ENCODE peak calls at places on chromosome 20, in nine cellular contexts. One of them, this sample, is unnamed.

GRCh38 chr20:47392015-47392720 is 35.7 kb upstream of the ZMYND8 start:
- DNase-seq in fibroblast of pulmonary artery: peak
- DNase-seq in bronchial epithelial cell: peak
- DNase-seq in GM06990: peak
- DNase-seq in breast epithelium: no peak
- DNase-seq in PC-3: peak
- DNase-seq in psoas muscle: no peak
- DNase-seq in nephron progenitor cell: no peak
- DNase-seq in CD8-positive, alpha-beta T cell: no peak
- DNase-seq in this sample: no peak

GRCh38 chr20:54429364-54429763 is 46.0 kb upstream of the DOK5 start:
- DNase-seq in fibroblast of pulmonary artery: no peak
- DNase-seq in bronchial epithelial cell: no peak
- DNase-seq in GM06990: no peak
- DNase-seq in breast epithelium: no peak
- DNase-seq in PC-3: no peak
- DNase-seq in psoas muscle: no peak
- DNase-seq in nephron progenitor cell: no peak
- DNase-seq in CD8-positive, alpha-beta T cell: no peak
- DNase-seq in this sample: no peak

GRCh38 chr20:64096535-64096934 is 10.8 kb downstream of the NPBWR2 start:
- DNase-seq in fibroblast of pulmonary artery: no peak
- DNase-seq in bronchial epithelial cell: no peak
- DNase-seq in GM06990: no peak
- DNase-seq in breast epithelium: no peak
- DNase-seq in PC-3: no peak
- DNase-seq in psoas muscle: no peak
- DNase-seq in nephron progenitor cell: no peak
- DNase-seq in CD8-positive, alpha-beta T cell: no peak
- DNase-seq in this sample: no peak

GRCh38 chr20:58906894-58907293 is 54.4 kb downstream of the GNAS start:
- DNase-seq in fibroblast of pulmonary artery: peak
- DNase-seq in bronchial epithelial cell: peak
- DNase-seq in GM06990: peak
- DNase-seq in breast epithelium: no peak
- DNase-seq in PC-3: peak
- DNase-seq in psoas muscle: no peak
- DNase-seq in nephron progenitor cell: no peak
- DNase-seq in CD8-positive, alpha-beta T cell: no peak
- DNase-seq in this sample: no peak

GRCh38 chr20:34180460-34181108 is 60.6 kb upstream of the ASIP start:
- DNase-seq in fibroblast of pulmonary artery: no peak
- DNase-seq in bronchial epithelial cell: peak
- DNase-seq in GM06990: no peak
- DNase-seq in breast epithelium: no peak
- DNase-seq in PC-3: peak
- DNase-seq in psoas muscle: no peak
- DNase-seq in nephron progenitor cell: peak
- DNase-seq in CD8-positive, alpha-beta T cell: no peak
- DNase-seq in this sample: no peak

GRCh38 chr20:58822175-58822574 is 28.5 kb downstream of the GNAS-AS1 start:
- DNase-seq in fibroblast of pulmonary artery: no peak
- DNase-seq in bronchial epithelial cell: no peak
- DNase-seq in GM06990: no peak
- DNase-seq in breast epithelium: no peak
- DNase-seq in PC-3: no peak
- DNase-seq in psoas muscle: peak
- DNase-seq in nephron progenitor cell: no peak
- DNase-seq in CD8-positive, alpha-beta T cell: no peak
- DNase-seq in this sample: no peak

GRCh38 chr20:20210943-20211273 is 157.0 kb upstream of the INSM1 start:
- DNase-seq in fibroblast of pulmonary artery: no peak
- DNase-seq in bronchial epithelial cell: no peak
- DNase-seq in GM06990: no peak
- DNase-seq in breast epithelium: no peak
- DNase-seq in PC-3: no peak
- DNase-seq in psoas muscle: no peak
- DNase-seq in nephron progenitor cell: no peak
- DNase-seq in CD8-positive, alpha-beta T cell: no peak
- DNase-seq in this sample: no peak

GRCh38 chr20:16528078-16528477 is 45.2 kb downstream of the KIF16B start:
- DNase-seq in fibroblast of pulmonary artery: peak
- DNase-seq in bronchial epithelial cell: peak
- DNase-seq in GM06990: no peak
- DNase-seq in breast epithelium: no peak
- DNase-seq in PC-3: peak
- DNase-seq in psoas muscle: peak
- DNase-seq in nephron progenitor cell: no peak
- DNase-seq in CD8-positive, alpha-beta T cell: no peak
- DNase-seq in this sample: no peak

GRCh38 chr20:7672551-7672950 is 267.7 kb downstream of the HAO1 start:
- DNase-seq in fibroblast of pulmonary artery: no peak
- DNase-seq in bronchial epithelial cell: no peak
- DNase-seq in GM06990: no peak
- DNase-seq in breast epithelium: no peak
- DNase-seq in PC-3: no peak
- DNase-seq in psoas muscle: no peak
- DNase-seq in nephron progenitor cell: no peak
- DNase-seq in CD8-positive, alpha-beta T cell: no peak
- DNase-seq in this sample: no peak

GRCh38 chr20:61584851-61585250 is 332.8 kb downstream of the CDH4 start:
- DNase-seq in fibroblast of pulmonary artery: no peak
- DNase-seq in bronchial epithelial cell: no peak
- DNase-seq in GM06990: no peak
- DNase-seq in breast epithelium: no peak
- DNase-seq in PC-3: no peak
- DNase-seq in psoas muscle: peak
- DNase-seq in nephron progenitor cell: no peak
- DNase-seq in CD8-positive, alpha-beta T cell: no peak
- DNase-seq in this sample: no peak

GRCh38 chr20:31693987-31694661 is 28.5 kb downstream of the BCL2L1 start:
- DNase-seq in fibroblast of pulmonary artery: no peak
- DNase-seq in bronchial epithelial cell: no peak
- DNase-seq in GM06990: no peak
- DNase-seq in breast epithelium: no peak
- DNase-seq in PC-3: peak
- DNase-seq in psoas muscle: no peak
- DNase-seq in nephron progenitor cell: no peak
- DNase-seq in CD8-positive, alpha-beta T cell: no peak
- DNase-seq in this sample: no peak

GRCh38 chr20:59149678-59150504 is 13.7 kb upstream of the ZNF831 start:
- DNase-seq in fibroblast of pulmonary artery: no peak
- DNase-seq in bronchial epithelial cell: no peak
- DNase-seq in GM06990: no peak
- DNase-seq in breast epithelium: no peak
- DNase-seq in PC-3: no peak
- DNase-seq in psoas muscle: no peak
- DNase-seq in nephron progenitor cell: peak
- DNase-seq in CD8-positive, alpha-beta T cell: peak
- DNase-seq in this sample: no peak

GRCh38 chr20:53713328-53714056 is 119.9 kb upstream of the ZNF217 start:
- DNase-seq in fibroblast of pulmonary artery: no peak
- DNase-seq in bronchial epithelial cell: no peak
- DNase-seq in GM06990: no peak
- DNase-seq in breast epithelium: no peak
- DNase-seq in PC-3: no peak
- DNase-seq in psoas muscle: no peak
- DNase-seq in nephron progenitor cell: no peak
- DNase-seq in CD8-positive, alpha-beta T cell: no peak
- DNase-seq in this sample: no peak

GRCh38 chr20:7609250-7609649 is 331.0 kb downstream of the HAO1 start:
- DNase-seq in fibroblast of pulmonary artery: no peak
- DNase-seq in bronchial epithelial cell: no peak
- DNase-seq in GM06990: no peak
- DNase-seq in breast epithelium: no peak
- DNase-seq in PC-3: no peak
- DNase-seq in psoas muscle: no peak
- DNase-seq in nephron progenitor cell: no peak
- DNase-seq in CD8-positive, alpha-beta T cell: no peak
- DNase-seq in this sample: no peak

GRCh38 chr20:19757487-19757972 is 528 bp upstream of the RIN2 start:
- DNase-seq in fibroblast of pulmonary artery: peak
- DNase-seq in bronchial epithelial cell: peak
- DNase-seq in GM06990: no peak
- DNase-seq in breast epithelium: peak
- DNase-seq in PC-3: peak
- DNase-seq in psoas muscle: peak
- DNase-seq in nephron progenitor cell: peak
- DNase-seq in CD8-positive, alpha-beta T cell: no peak
- DNase-seq in this sample: peak

GRCh38 chr20:24584538-24585356 is 115.3 kb downstream of the SYNDIG1 start:
- DNase-seq in fibroblast of pulmonary artery: peak
- DNase-seq in bronchial epithelial cell: no peak
- DNase-seq in GM06990: no peak
- DNase-seq in breast epithelium: no peak
- DNase-seq in PC-3: peak
- DNase-seq in psoas muscle: no peak
- DNase-seq in nephron progenitor cell: no peak
- DNase-seq in CD8-positive, alpha-beta T cell: peak
- DNase-seq in this sample: no peak

GRCh38 chr20:24585796-24586522 is 116.5 kb downstream of the SYNDIG1 start:
- DNase-seq in fibroblast of pulmonary artery: no peak
- DNase-seq in bronchial epithelial cell: no peak
- DNase-seq in GM06990: no peak
- DNase-seq in breast epithelium: no peak
- DNase-seq in PC-3: no peak
- DNase-seq in psoas muscle: no peak
- DNase-seq in nephron progenitor cell: no peak
- DNase-seq in CD8-positive, alpha-beta T cell: peak
- DNase-seq in this sample: no peak

GRCh38 chr20:24587384-24588046 is 118.1 kb downstream of the SYNDIG1 start:
- DNase-seq in fibroblast of pulmonary artery: no peak
- DNase-seq in bronchial epithelial cell: no peak
- DNase-seq in GM06990: no peak
- DNase-seq in breast epithelium: no peak
- DNase-seq in PC-3: no peak
- DNase-seq in psoas muscle: no peak
- DNase-seq in nephron progenitor cell: no peak
- DNase-seq in CD8-positive, alpha-beta T cell: no peak
- DNase-seq in this sample: no peak

GRCh38 chr20:24588047-24588635 is 118.7 kb downstream of the SYNDIG1 start:
- DNase-seq in fibroblast of pulmonary artery: no peak
- DNase-seq in bronchial epithelial cell: no peak
- DNase-seq in GM06990: no peak
- DNase-seq in breast epithelium: no peak
- DNase-seq in PC-3: no peak
- DNase-seq in psoas muscle: no peak
- DNase-seq in nephron progenitor cell: no peak
- DNase-seq in CD8-positive, alpha-beta T cell: no peak
- DNase-seq in this sample: no peak

GRCh38 chr20:24586523-24586840 is 117.1 kb downstream of the SYNDIG1 start:
- DNase-seq in fibroblast of pulmonary artery: no peak
- DNase-seq in bronchial epithelial cell: no peak
- DNase-seq in GM06990: no peak
- DNase-seq in breast epithelium: no peak
- DNase-seq in PC-3: no peak
- DNase-seq in psoas muscle: no peak
- DNase-seq in nephron progenitor cell: no peak
- DNase-seq in CD8-positive, alpha-beta T cell: peak
- DNase-seq in this sample: no peak
- TF ChIP-seq CTCF in fibroblast of pulmonary artery: no peak
- TF ChIP-seq CTCF in bronchial epithelial cell: no peak
- TF ChIP-seq CTCF in GM06990: no peak
- TF ChIP-seq CTCF in breast epithelium: no peak
- TF ChIP-seq CTCF in PC-3: no peak
- TF ChIP-seq CTCF in psoas muscle: no peak
- TF ChIP-seq CTCF in nephron progenitor cell: no peak
- TF ChIP-seq CTCF in CD8-positive, alpha-beta T cell: no peak
- TF ChIP-seq CTCF in this sample: no peak

GRCh38 chr20:25025986-25026605 is 31.8 kb downstream of the ACSS1 start:
- DNase-seq in fibroblast of pulmonary artery: no peak
- DNase-seq in bronchial epithelial cell: no peak
- DNase-seq in GM06990: no peak
- DNase-seq in breast epithelium: peak
- DNase-seq in PC-3: no peak
- DNase-seq in psoas muscle: no peak
- DNase-seq in nephron progenitor cell: no peak
- DNase-seq in CD8-positive, alpha-beta T cell: no peak
- DNase-seq in this sample: no peak
- TF ChIP-seq CTCF in fibroblast of pulmonary artery: no peak
- TF ChIP-seq CTCF in bronchial epithelial cell: no peak
- TF ChIP-seq CTCF in GM06990: no peak
- TF ChIP-seq CTCF in breast epithelium: no peak
- TF ChIP-seq CTCF in PC-3: no peak
- TF ChIP-seq CTCF in psoas muscle: no peak
- TF ChIP-seq CTCF in nephron progenitor cell: no peak
- TF ChIP-seq CTCF in CD8-positive, alpha-beta T cell: no peak
- TF ChIP-seq CTCF in this sample: no peak

GRCh38 chr20:49757597-49757996 is 43.9 kb upstream of the B4GALT5 start:
- DNase-seq in fibroblast of pulmonary artery: no peak
- DNase-seq in bronchial epithelial cell: no peak
- DNase-seq in GM06990: no peak
- DNase-seq in breast epithelium: no peak
- DNase-seq in PC-3: no peak
- DNase-seq in psoas muscle: no peak
- DNase-seq in nephron progenitor cell: no peak
- DNase-seq in CD8-positive, alpha-beta T cell: no peak
- DNase-seq in this sample: no peak
- TF ChIP-seq CTCF in fibroblast of pulmonary artery: no peak
- TF ChIP-seq CTCF in bronchial epithelial cell: no peak
- TF ChIP-seq CTCF in GM06990: no peak
- TF ChIP-seq CTCF in breast epithelium: no peak
- TF ChIP-seq CTCF in PC-3: no peak
- TF ChIP-seq CTCF in psoas muscle: no peak
- TF ChIP-seq CTCF in nephron progenitor cell: no peak
- TF ChIP-seq CTCF in CD8-positive, alpha-beta T cell: no peak
- TF ChIP-seq CTCF in this sample: no peak

GRCh38 chr20:8780926-8781325 is 288.0 kb upstream of the PLCB4 start:
- DNase-seq in fibroblast of pulmonary artery: no peak
- DNase-seq in bronchial epithelial cell: no peak
- DNase-seq in GM06990: no peak
- DNase-seq in breast epithelium: no peak
- DNase-seq in PC-3: no peak
- DNase-seq in psoas muscle: no peak
- DNase-seq in nephron progenitor cell: no peak
- DNase-seq in CD8-positive, alpha-beta T cell: no peak
- DNase-seq in this sample: no peak

GRCh38 chr20:8782804-8783203 is 286.1 kb upstream of the PLCB4 start:
- DNase-seq in fibroblast of pulmonary artery: peak
- DNase-seq in bronchial epithelial cell: no peak
- DNase-seq in GM06990: no peak
- DNase-seq in breast epithelium: no peak
- DNase-seq in PC-3: no peak
- DNase-seq in psoas muscle: no peak
- DNase-seq in nephron progenitor cell: no peak
- DNase-seq in CD8-positive, alpha-beta T cell: no peak
- DNase-seq in this sample: no peak

GRCh38 chr20:8778387-8778786 is 290.5 kb upstream of the PLCB4 start:
- DNase-seq in fibroblast of pulmonary artery: no peak
- DNase-seq in bronchial epithelial cell: no peak
- DNase-seq in GM06990: no peak
- DNase-seq in breast epithelium: no peak
- DNase-seq in PC-3: no peak
- DNase-seq in psoas muscle: no peak
- DNase-seq in nephron progenitor cell: no peak
- DNase-seq in CD8-positive, alpha-beta T cell: no peak
- DNase-seq in this sample: no peak

GRCh38 chr20:8774412-8774811 is 294.5 kb upstream of the PLCB4 start:
- DNase-seq in fibroblast of pulmonary artery: no peak
- DNase-seq in bronchial epithelial cell: peak
- DNase-seq in GM06990: no peak
- DNase-seq in breast epithelium: no peak
- DNase-seq in PC-3: no peak
- DNase-seq in psoas muscle: no peak
- DNase-seq in nephron progenitor cell: no peak
- DNase-seq in CD8-positive, alpha-beta T cell: no peak
- DNase-seq in this sample: no peak

GRCh38 chr20:8777866-8778265 is 291.0 kb upstream of the PLCB4 start:
- DNase-seq in fibroblast of pulmonary artery: no peak
- DNase-seq in bronchial epithelial cell: no peak
- DNase-seq in GM06990: no peak
- DNase-seq in breast epithelium: no peak
- DNase-seq in PC-3: no peak
- DNase-seq in psoas muscle: no peak
- DNase-seq in nephron progenitor cell: no peak
- DNase-seq in CD8-positive, alpha-beta T cell: no peak
- DNase-seq in this sample: no peak
- TF ChIP-seq CTCF in fibroblast of pulmonary artery: no peak
- TF ChIP-seq CTCF in bronchial epithelial cell: no peak
- TF ChIP-seq CTCF in GM06990: no peak
- TF ChIP-seq CTCF in breast epithelium: no peak
- TF ChIP-seq CTCF in PC-3: no peak
- TF ChIP-seq CTCF in psoas muscle: no peak
- TF ChIP-seq CTCF in nephron progenitor cell: no peak
- TF ChIP-seq CTCF in CD8-positive, alpha-beta T cell: no peak
- TF ChIP-seq CTCF in this sample: no peak

This sample was measured in mesothelial cell of epicardium.